ENCODE peak calls at places on chromosome 20, in ten cellular contexts. C is fibroblast of mammary gland, V is WTC11, T is Panc1, E is ELF-1, B is keratinocyte, S is GDM1, K is testis, Y is A172, Q is OCI-LY7. W is an unnamed sample.

GRCh38 chr20:54219751-54220426 is 12.0 kb downstream of the PFDN4 start:
- DNase-seq in Y (peak), K (no peak), E (no peak), B (no peak), C (peak), Q (peak), T (no peak), V (no peak), S (no peak), W (peak)

GRCh38 chr20:51700809-51701285 is 67.3 kb downstream of the ATP9A start:
- DNase-seq in E (peak), B (no peak), T (no peak), K (peak), Y (peak), S (no peak), Q (peak), V (peak), C (peak), W (peak)

GRCh38 chr20:20528896-20529295 is 161.0 kb downstream of the INSM1 start:
- DNase-seq in T (no peak), V (no peak), E (no peak), Q (no peak), B (no peak), Y (no peak), C (no peak), K (no peak), S (no peak), W (no peak)

GRCh38 chr20:63973636-63974401 is 4.1 kb upstream of the ZNF512B start:
- DNase-seq in T (no peak), Q (peak), B (no peak), Y (peak), C (peak), K (peak), E (peak), V (peak), S (peak), W (peak)

GRCh38 chr20:23248524-23248923 is 102.1 kb upstream of the NXT1 start:
- DNase-seq in E (no peak), B (no peak), T (no peak), V (no peak), Y (no peak), S (no peak), Q (no peak), C (no peak), K (no peak), W (no peak)

GRCh38 chr20:25284131-25284601 is 36.3 kb downstream of the PYGB start:
- DNase-seq in Q (no peak), E (no peak), C (no peak), S (no peak), B (no peak), K (no peak), T (no peak), Y (no peak), V (peak), W (no peak)

GRCh38 chr20:33832113-33832853 is 21.1 kb downstream of the CHMP4B start:
- DNase-seq in Y (no peak), T (no peak), V (peak), C (peak), K (peak), E (no peak), Q (no peak), B (no peak), S (no peak), W (peak)

GRCh38 chr20:53757472-53757913 is 163.9 kb upstream of the ZNF217 start:
- DNase-seq in C (no peak), Q (no peak), T (no peak), B (no peak), S (no peak), E (no peak), V (no peak), K (peak), Y (no peak), W (peak)

GRCh38 chr20:36493013-36493800 is 48.1 kb upstream of the MYL9 start:
- DNase-seq in B (no peak), T (no peak), E (peak), Y (no peak), K (no peak), Q (peak), V (peak), S (peak), C (no peak), W (no peak)

GRCh38 chr20:23361108-23361650 is 803 bp upstream of the GZF1 start:
- DNase-seq in T (no peak), K (peak), Q (no peak), C (peak), S (no peak), E (no peak), Y (peak), B (no peak), V (no peak), W (no peak)

GRCh38 chr20:20462185-20462584 is 94.3 kb downstream of the INSM1 start:
- DNase-seq in C (no peak), B (no peak), T (no peak), Y (no peak), K (no peak), E (no peak), Q (no peak), V (no peak), S (no peak), W (no peak)

GRCh38 chr20:62183426-62184142 is 756 bp downstream of the MTG2 start:
- DNase-seq in T (no peak), Q (no peak), B (no peak), S (no peak), E (peak), Y (no peak), K (no peak), V (no peak), C (no peak), W (no peak)

GRCh38 chr20:51206032-51206662 is 183.2 kb upstream of the KCNG1 start:
- DNase-seq in S (no peak), Y (no peak), E (no peak), Q (peak), B (no peak), K (peak), V (no peak), T (no peak), C (no peak), W (no peak)

GRCh38 chr20:35902545-35902941 is 51.8 kb downstream of the SCAND1 start:
- DNase-seq in V (no peak), C (no peak), Y (no peak), Q (no peak), S (no peak), E (no peak), T (no peak), K (no peak), B (no peak), W (no peak)

GRCh38 chr20:16803965-16804792 is 56.0 kb downstream of the OTOR start:
- DNase-seq in T (no peak), B (no peak), V (peak), K (peak), C (peak), Q (peak), E (peak), S (no peak), Y (peak), W (peak)

W was measured in Ammon's horn.